ENCODE peak calls at places on chromosomes 11 and 22, in ten cellular contexts. One of them, this sample, is unnamed.

GRCh38 chr22:30202531-30203006 is 44.0 kb downstream of the LIF start:
- DNase-seq in MM.1S: no peak
- DNase-seq in heart right ventricle: no peak
- DNase-seq in astrocyte of the spinal cord: peak
- DNase-seq in lung: peak
- DNase-seq in A549: no peak
- DNase-seq in progenitor cell of endocrine pancreas: no peak
- DNase-seq in body of pancreas: peak
- DNase-seq in HL-60: no peak
- DNase-seq in osteocyte: no peak
- DNase-seq in this sample: no peak

GRCh38 chr11:1858576-1858975 is 5.7 kb downstream of the LSP1 start:
- DNase-seq in progenitor cell of endocrine pancreas: no peak
- DNase-seq in osteocyte: no peak
- DNase-seq in MM.1S: no peak
- DNase-seq in HL-60: no peak
- DNase-seq in astrocyte of the spinal cord: no peak
- DNase-seq in heart right ventricle: no peak
- DNase-seq in body of pancreas: no peak
- DNase-seq in A549: no peak
- DNase-seq in lung: no peak
- DNase-seq in this sample: no peak

GRCh38 chr22:27115816-27116256 is 458.4 kb downstream of the MIAT start:
- DNase-seq in body of pancreas: peak
- DNase-seq in A549: peak
- DNase-seq in heart right ventricle: no peak
- DNase-seq in HL-60: no peak
- DNase-seq in lung: no peak
- DNase-seq in MM.1S: no peak
- DNase-seq in osteocyte: no peak
- DNase-seq in astrocyte of the spinal cord: peak
- DNase-seq in progenitor cell of endocrine pancreas: no peak
- DNase-seq in this sample: no peak

GRCh38 chr11:124640660-124641059 is 18.0 kb downstream of the TBRG1 start:
- DNase-seq in osteocyte: no peak
- DNase-seq in HL-60: no peak
- DNase-seq in MM.1S: no peak
- DNase-seq in heart right ventricle: no peak
- DNase-seq in A549: no peak
- DNase-seq in astrocyte of the spinal cord: no peak
- DNase-seq in lung: no peak
- DNase-seq in body of pancreas: no peak
- DNase-seq in progenitor cell of endocrine pancreas: no peak
- DNase-seq in this sample: no peak

GRCh38 chr11:69049490-69049867 is 747 bp downstream of the TPCN2 start:
- DNase-seq in body of pancreas: no peak
- DNase-seq in lung: no peak
- DNase-seq in HL-60: no peak
- DNase-seq in astrocyte of the spinal cord: no peak
- DNase-seq in A549: peak
- DNase-seq in MM.1S: no peak
- DNase-seq in progenitor cell of endocrine pancreas: no peak
- DNase-seq in heart right ventricle: no peak
- DNase-seq in osteocyte: no peak
- DNase-seq in this sample: no peak

GRCh38 chr11:102158151-102158734 is 48.0 kb downstream of the YAP1 start:
- DNase-seq in lung: no peak
- DNase-seq in body of pancreas: no peak
- DNase-seq in astrocyte of the spinal cord: no peak
- DNase-seq in progenitor cell of endocrine pancreas: no peak
- DNase-seq in heart right ventricle: no peak
- DNase-seq in HL-60: no peak
- DNase-seq in A549: no peak
- DNase-seq in osteocyte: no peak
- DNase-seq in MM.1S: no peak
- DNase-seq in this sample: no peak

GRCh38 chr11:8988329-8989234 is 15.2 kb downstream of the NRIP3 start:
- DNase-seq in A549: no peak
- DNase-seq in lung: no peak
- DNase-seq in astrocyte of the spinal cord: peak
- DNase-seq in heart right ventricle: no peak
- DNase-seq in osteocyte: no peak
- DNase-seq in MM.1S: no peak
- DNase-seq in body of pancreas: no peak
- DNase-seq in progenitor cell of endocrine pancreas: no peak
- DNase-seq in HL-60: no peak
- DNase-seq in this sample: no peak

GRCh38 chr11:28488336-28488735 is 380.1 kb downstream of the METTL15 start:
- DNase-seq in A549: no peak
- DNase-seq in lung: no peak
- DNase-seq in astrocyte of the spinal cord: no peak
- DNase-seq in progenitor cell of endocrine pancreas: no peak
- DNase-seq in body of pancreas: no peak
- DNase-seq in osteocyte: no peak
- DNase-seq in MM.1S: no peak
- DNase-seq in HL-60: no peak
- DNase-seq in heart right ventricle: no peak
- DNase-seq in this sample: no peak

GRCh38 chr22:36339171-36340065 is 48.3 kb downstream of the MYH9 start:
- DNase-seq in MM.1S: no peak
- DNase-seq in astrocyte of the spinal cord: peak
- DNase-seq in heart right ventricle: no peak
- DNase-seq in HL-60: no peak
- DNase-seq in osteocyte: no peak
- DNase-seq in progenitor cell of endocrine pancreas: no peak
- DNase-seq in lung: no peak
- DNase-seq in body of pancreas: no peak
- DNase-seq in A549: no peak
- DNase-seq in this sample: no peak

GRCh38 chr11:76789443-76789719 is 6.2 kb downstream of the TSKU start:
- DNase-seq in astrocyte of the spinal cord: no peak
- DNase-seq in lung: no peak
- DNase-seq in progenitor cell of endocrine pancreas: no peak
- DNase-seq in HL-60: no peak
- DNase-seq in osteocyte: no peak
- DNase-seq in body of pancreas: no peak
- DNase-seq in A549: no peak
- DNase-seq in heart right ventricle: no peak
- DNase-seq in MM.1S: no peak
- DNase-seq in this sample: no peak

GRCh38 chr22:35134637-35135036 is 68.7 kb downstream of the ISX start:
- DNase-seq in progenitor cell of endocrine pancreas: no peak
- DNase-seq in osteocyte: no peak
- DNase-seq in heart right ventricle: no peak
- DNase-seq in A549: no peak
- DNase-seq in HL-60: no peak
- DNase-seq in body of pancreas: no peak
- DNase-seq in lung: no peak
- DNase-seq in astrocyte of the spinal cord: no peak
- DNase-seq in MM.1S: no peak
- DNase-seq in this sample: no peak

GRCh38 chr11:78868563-78868962 is 293.9 kb upstream of the NARS2 start:
- DNase-seq in MM.1S: peak
- DNase-seq in astrocyte of the spinal cord: peak
- DNase-seq in lung: no peak
- DNase-seq in heart right ventricle: no peak
- DNase-seq in body of pancreas: no peak
- DNase-seq in osteocyte: no peak
- DNase-seq in progenitor cell of endocrine pancreas: no peak
- DNase-seq in A549: no peak
- DNase-seq in HL-60: no peak
- DNase-seq in this sample: no peak

GRCh38 chr11:88338223-88338661 is 706 bp upstream of the CTSC start:
- DNase-seq in astrocyte of the spinal cord: peak
- DNase-seq in MM.1S: peak
- DNase-seq in heart right ventricle: peak
- DNase-seq in lung: peak
- DNase-seq in HL-60: peak
- DNase-seq in osteocyte: no peak
- DNase-seq in body of pancreas: peak
- DNase-seq in A549: peak
- DNase-seq in progenitor cell of endocrine pancreas: no peak
- DNase-seq in this sample: no peak

GRCh38 chr11:67496113-67496512 is 9.1 kb downstream of the PITPNM1 start:
- DNase-seq in A549: no peak
- DNase-seq in HL-60: no peak
- DNase-seq in astrocyte of the spinal cord: no peak
- DNase-seq in heart right ventricle: no peak
- DNase-seq in osteocyte: no peak
- DNase-seq in lung: no peak
- DNase-seq in body of pancreas: no peak
- DNase-seq in MM.1S: no peak
- DNase-seq in progenitor cell of endocrine pancreas: no peak
- DNase-seq in this sample: no peak

GRCh38 chr11:76215946-76216345 is 9.6 kb upstream of the WNT11 start:
- DNase-seq in body of pancreas: no peak
- DNase-seq in osteocyte: no peak
- DNase-seq in HL-60: no peak
- DNase-seq in MM.1S: no peak
- DNase-seq in progenitor cell of endocrine pancreas: no peak
- DNase-seq in astrocyte of the spinal cord: no peak
- DNase-seq in A549: no peak
- DNase-seq in lung: no peak
- DNase-seq in heart right ventricle: peak
- DNase-seq in this sample: no peak

GRCh38 chr22:19289475-19290161 is 1.9 kb downstream of the CLTCL1 start:
- DNase-seq in osteocyte: no peak
- DNase-seq in progenitor cell of endocrine pancreas: no peak
- DNase-seq in body of pancreas: no peak
- DNase-seq in MM.1S: no peak
- DNase-seq in lung: no peak
- DNase-seq in astrocyte of the spinal cord: peak
- DNase-seq in A549: no peak
- DNase-seq in heart right ventricle: no peak
- DNase-seq in HL-60: no peak
- DNase-seq in this sample: no peak

GRCh38 chr11:133234883-133235282 is 297.4 kb downstream of the OPCML start:
- DNase-seq in progenitor cell of endocrine pancreas: no peak
- DNase-seq in HL-60: no peak
- DNase-seq in MM.1S: no peak
- DNase-seq in lung: no peak
- DNase-seq in heart right ventricle: no peak
- DNase-seq in astrocyte of the spinal cord: no peak
- DNase-seq in osteocyte: peak
- DNase-seq in body of pancreas: no peak
- DNase-seq in A549: no peak
- DNase-seq in this sample: no peak

GRCh38 chr11:133479209-133479608 is 53.1 kb downstream of the OPCML start:
- DNase-seq in osteocyte: no peak
- DNase-seq in progenitor cell of endocrine pancreas: no peak
- DNase-seq in astrocyte of the spinal cord: no peak
- DNase-seq in lung: no peak
- DNase-seq in HL-60: no peak
- DNase-seq in A549: no peak
- DNase-seq in MM.1S: no peak
- DNase-seq in body of pancreas: no peak
- DNase-seq in heart right ventricle: no peak
- DNase-seq in this sample: no peak

DNA sequence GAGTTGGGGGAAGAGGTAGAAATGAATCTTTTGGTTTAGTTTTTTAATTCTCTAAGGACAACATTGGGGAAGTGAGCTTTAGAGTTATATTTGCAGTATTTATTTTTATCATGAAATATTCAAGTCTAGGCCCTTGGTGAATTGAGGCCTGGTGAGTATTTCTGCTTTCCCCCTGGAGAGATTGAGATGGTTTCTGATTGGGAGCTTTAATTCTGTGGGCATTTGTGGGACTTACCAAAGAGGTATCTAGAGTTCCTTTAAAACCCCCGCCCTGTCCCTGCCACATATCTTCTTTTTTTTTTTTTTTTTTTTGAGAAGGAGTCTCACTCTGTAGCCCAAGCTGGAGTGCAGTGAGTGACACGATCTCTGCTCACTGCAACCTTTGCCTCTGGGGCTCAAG is 9.6 kb downstream of the ACO2 start:
- DNase-seq in astrocyte of the spinal cord: no peak
- DNase-seq in osteocyte: no peak
- DNase-seq in heart right ventricle: no peak
- DNase-seq in lung: no peak
- DNase-seq in HL-60: no peak
- DNase-seq in A549: no peak
- DNase-seq in body of pancreas: no peak
- DNase-seq in MM.1S: no peak
- DNase-seq in progenitor cell of endocrine pancreas: no peak
- DNase-seq in this sample: no peak
- TF ChIP-seq CTCF in astrocyte of the spinal cord: no peak
- TF ChIP-seq CTCF in osteocyte: no peak
- TF ChIP-seq CTCF in heart right ventricle: no peak
- TF ChIP-seq CTCF in lung: no peak
- TF ChIP-seq CTCF in HL-60: no peak
- TF ChIP-seq CTCF in A549: no peak
- TF ChIP-seq CTCF in body of pancreas: no peak
- TF ChIP-seq CTCF in MM.1S: no peak
- TF ChIP-seq CTCF in progenitor cell of endocrine pancreas: no peak
- TF ChIP-seq CTCF in this sample: no peak

GRCh38 chr11:122293298-122294023 is 177.4 kb upstream of the BLID start:
- DNase-seq in A549: no peak
- DNase-seq in MM.1S: no peak
- DNase-seq in astrocyte of the spinal cord: no peak
- DNase-seq in progenitor cell of endocrine pancreas: no peak
- DNase-seq in heart right ventricle: no peak
- DNase-seq in osteocyte: no peak
- DNase-seq in lung: no peak
- DNase-seq in body of pancreas: no peak
- DNase-seq in HL-60: no peak
- DNase-seq in this sample: no peak
- TF ChIP-seq CTCF in A549: no peak
- TF ChIP-seq CTCF in MM.1S: no peak
- TF ChIP-seq CTCF in astrocyte of the spinal cord: peak
- TF ChIP-seq CTCF in progenitor cell of endocrine pancreas: no peak
- TF ChIP-seq CTCF in heart right ventricle: peak
- TF ChIP-seq CTCF in osteocyte: no peak
- TF ChIP-seq CTCF in lung: no peak
- TF ChIP-seq CTCF in body of pancreas: no peak
- TF ChIP-seq CTCF in HL-60: no peak
- TF ChIP-seq CTCF in this sample: peak

DNA sequence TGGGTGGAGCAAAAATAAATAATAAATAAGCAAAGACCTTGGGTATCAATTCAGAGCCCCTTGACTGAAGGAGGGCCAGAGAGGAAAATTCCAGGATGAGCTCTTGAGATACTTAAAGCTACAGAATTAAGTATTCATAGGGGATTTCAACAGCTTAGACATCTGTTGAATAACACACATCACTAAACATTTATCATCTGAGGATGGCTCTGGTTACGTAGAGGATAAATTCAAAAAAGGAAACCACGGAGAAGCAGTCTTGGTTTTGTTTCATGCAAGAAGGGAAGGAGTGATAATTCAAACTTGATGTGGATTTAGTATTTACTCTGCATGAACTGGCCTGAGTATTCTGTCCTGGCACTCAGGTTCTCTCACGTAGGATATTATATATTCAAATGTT is 29.8 kb downstream of the ARHGAP42 start:
- DNase-seq in heart right ventricle: no peak
- DNase-seq in osteocyte: no peak
- DNase-seq in MM.1S: no peak
- DNase-seq in body of pancreas: no peak
- DNase-seq in A549: no peak
- DNase-seq in astrocyte of the spinal cord: no peak
- DNase-seq in progenitor cell of endocrine pancreas: no peak
- DNase-seq in HL-60: no peak
- DNase-seq in lung: no peak
- DNase-seq in this sample: no peak
- TF ChIP-seq CTCF in heart right ventricle: no peak
- TF ChIP-seq CTCF in osteocyte: no peak
- TF ChIP-seq CTCF in MM.1S: no peak
- TF ChIP-seq CTCF in body of pancreas: no peak
- TF ChIP-seq CTCF in A549: no peak
- TF ChIP-seq CTCF in astrocyte of the spinal cord: no peak
- TF ChIP-seq CTCF in progenitor cell of endocrine pancreas: no peak
- TF ChIP-seq CTCF in HL-60: no peak
- TF ChIP-seq CTCF in lung: no peak
- TF ChIP-seq CTCF in this sample: no peak

GRCh38 chr11:60982184-60982583 is 10.7 kb downstream of the CD6 start:
- DNase-seq in A549: no peak
- DNase-seq in body of pancreas: no peak
- DNase-seq in MM.1S: no peak
- DNase-seq in heart right ventricle: no peak
- DNase-seq in osteocyte: no peak
- DNase-seq in astrocyte of the spinal cord: no peak
- DNase-seq in lung: no peak
- DNase-seq in HL-60: no peak
- DNase-seq in progenitor cell of endocrine pancreas: no peak
- DNase-seq in this sample: no peak
- TF ChIP-seq CTCF in A549: no peak
- TF ChIP-seq CTCF in body of pancreas: no peak
- TF ChIP-seq CTCF in MM.1S: no peak
- TF ChIP-seq CTCF in heart right ventricle: no peak
- TF ChIP-seq CTCF in osteocyte: no peak
- TF ChIP-seq CTCF in astrocyte of the spinal cord: no peak
- TF ChIP-seq CTCF in lung: no peak
- TF ChIP-seq CTCF in HL-60: no peak
- TF ChIP-seq CTCF in progenitor cell of endocrine pancreas: no peak
- TF ChIP-seq CTCF in this sample: no peak

This sample was measured in neural crest cell.